ENCODE peak calls at places on chromosome 14, in four cellular contexts. K is GM12878, L is HepG2, Q is K562. N is an unnamed sample.

GRCh38 chr14:100640481-100641273 is 53.5 kb upstream of the BEGAIN start:
- DNase-seq in K (peak; percentile 37), L (no peak), Q (no peak), N (no peak)

GRCh38 chr14:89277229-89277628 is 139.8 kb downstream of the FOXN3 start:
- DNase-seq in L (no peak), K (no peak), Q (no peak), N (no peak)

GRCh38 chr14:63993992-63994391 is 141.2 kb downstream of the SYNE2 start:
- DNase-seq in L (no peak), K (no peak), Q (no peak), N (no peak)

GRCh38 chr14:79090781-79091180 is 920.6 kb downstream of the NRXN3 start:
- DNase-seq in K (no peak), L (no peak), Q (no peak), N (no peak)

GRCh38 chr14:44589180-44589579 is 82.1 kb upstream of the FSCB start:
- DNase-seq in K (no peak), L (no peak), Q (no peak), N (no peak)

GRCh38 chr14:70972107-70972976 is 65.1 kb downstream of the PCNX1 start:
- DNase-seq in L (peak; percentile 67), Q (peak; percentile 32), K (peak; percentile 44), N (peak; percentile 63)

GRCh38 chr14:105060751-105061427 is 4.3 kb downstream of the GPR132 start:
- DNase-seq in Q (no peak), L (no peak), K (no peak), N (no peak)

GRCh38 chr14:35789651-35790050 is 19.4 kb downstream of the RALGAPA1 start:
- DNase-seq in L (no peak), K (no peak), Q (no peak), N (no peak)

GRCh38 chr14:46988312-46988711 is 336.7 kb upstream of the RPL10L start:
- DNase-seq in K (no peak), Q (no peak), L (no peak), N (no peak)

GRCh38 chr14:64502476-64503183 is 1.0 kb downstream of the ZBTB25 start:
- DNase-seq in L (no peak), K (no peak), Q (no peak), N (no peak)

GRCh38 chr14:38646391-38646790 is 390.5 kb upstream of the CLEC14A start:
- DNase-seq in K (no peak), Q (no peak), L (no peak), N (no peak)

GRCh38 chr14:26204954-26205479 is 392.8 kb downstream of the NOVA1 start:
- DNase-seq in K (no peak), L (no peak), Q (no peak), N (no peak)

GRCh38 chr14:55482936-55483605 is 42.7 kb upstream of the TBPL2 start:
- DNase-seq in K (no peak), Q (no peak), L (no peak), N (no peak)

GRCh38 chr14:87811246-87811645 is 181.7 kb downstream of the GALC start:
- DNase-seq in Q (no peak), L (no peak), K (no peak), N (no peak)

GRCh38 chr14:44833376-44833775 is 128.4 kb downstream of the KLHL28 start:
- DNase-seq in K (no peak), L (no peak), Q (no peak), N (no peak)

GRCh38 chr14:67665886-67666285 is 8.5 kb downstream of the VTI1B start:
- DNase-seq in L (no peak), Q (no peak), K (no peak), N (no peak)

GRCh38 chr14:92693998-92694780 is 54.2 kb downstream of the LGMN start:
- DNase-seq in Q (no peak), L (peak; percentile 88), K (no peak), N (no peak)

GRCh38 chr14:68785817-68786490 is 6.9 kb downstream of the ZFP36L1 start:
- DNase-seq in Q (no peak), L (no peak), K (no peak), N (no peak)

GRCh38 chr14:98370352-98370751 is 901.6 kb downstream of the BCL11B start:
- DNase-seq in L (no peak), K (no peak), Q (no peak), N (no peak)

GRCh38 chr14:67644428-67644827 is 24.7 kb downstream of the ARG2 start:
- DNase-seq in L (no peak), Q (no peak), K (no peak), N (no peak)

GRCh38 chr14:76312821-76313220 is 63.1 kb upstream of the ESRRB start:
- DNase-seq in K (no peak), L (no peak), Q (no peak), N (no peak)

GRCh38 chr14:35985504-35986218 is 159.5 kb downstream of the BRMS1L start:
- DNase-seq in Q (no peak), L (no peak), K (peak; percentile 41), N (no peak)

GRCh38 chr14:99188721-99189120 is 83.3 kb downstream of the BCL11B start:
- DNase-seq in L (no peak), Q (peak; percentile 12), K (no peak), N (no peak)

GRCh38 chr14:74539503-74539902 is 45.9 kb downstream of the ISCA2 start:
- DNase-seq in Q (no peak), L (no peak), K (no peak), N (no peak)

GRCh38 chr14:55789442-55789841 is 209.4 kb downstream of the KTN1 start:
- DNase-seq in K (no peak), L (no peak), Q (no peak), N (no peak)

GRCh38 chr14:68962681-68963080 is 16.4 kb downstream of the ACTN1 start:
- DNase-seq in Q (no peak), K (no peak), L (no peak), N (no peak)

GRCh38 chr14:74038015-74038859 is 19.1 kb downstream of the BBOF1 start:
- DNase-seq in L (peak; percentile 67), Q (peak; percentile 28), K (no peak), N (peak; percentile 33)

GRCh38 chr14:103220134-103220981 is 97.1 kb downstream of the TNFAIP2 start:
- DNase-seq in L (no peak), K (no peak), Q (no peak), N (no peak)

GRCh38 chr14:32450919-32451675 is 122.0 kb downstream of the AKAP6 start:
- DNase-seq in K (no peak), Q (no peak), L (no peak), N (no peak)

GRCh38 chr14:90426663-90427062 is 29.8 kb downstream of the CALM1 start:
- DNase-seq in Q (no peak), L (no peak), K (no peak), N (no peak)

GRCh38 chr14:20631023-20631820 is 10.3 kb downstream of the OR6S1 start:
- DNase-seq in K (no peak), Q (peak; percentile 32), L (peak; percentile 79), N (peak; percentile 18)

GRCh38 chr14:22458737-22459136 is 130.3 kb downstream of the DAD1 start:
- DNase-seq in K (no peak), Q (no peak), L (no peak), N (no peak)
- TF ChIP-seq FOXK2 in K (no peak), Q (no peak), L (no peak), N (no peak)

DNA sequence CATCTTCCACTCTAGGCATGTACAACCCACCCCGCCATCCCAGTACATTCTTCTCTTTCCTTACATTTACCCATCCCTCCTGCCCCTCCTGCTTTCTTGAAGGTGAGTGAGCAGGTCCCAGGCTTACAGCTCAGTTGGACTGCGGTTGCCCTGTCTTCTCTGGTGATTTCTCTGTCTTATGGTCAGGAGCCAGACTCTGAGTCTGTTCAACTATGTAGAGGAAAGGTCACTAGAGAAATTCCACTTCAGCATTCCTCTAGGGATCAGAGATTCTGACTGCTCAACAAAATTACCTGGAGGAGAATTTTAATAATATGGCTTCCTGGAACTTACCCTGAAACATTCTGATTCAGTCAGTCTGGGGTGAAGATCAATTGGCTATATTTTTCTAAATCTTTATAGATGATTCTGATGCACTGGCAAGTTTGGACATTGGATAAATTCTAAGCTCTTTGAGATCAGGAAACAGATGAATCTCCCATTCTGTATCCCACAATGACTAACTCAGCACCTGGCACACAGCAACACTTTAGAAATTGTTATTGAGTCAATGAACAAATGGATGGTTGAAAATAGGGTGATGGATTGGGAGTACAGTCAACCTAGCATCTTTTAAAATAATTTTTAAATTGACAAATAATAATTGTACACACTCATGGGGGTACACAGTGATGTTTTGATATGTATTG is 128.6 kb upstream of the HIF1A start:
- DNase-seq in K (no peak), L (no peak), Q (no peak), N (no peak)
- TF ChIP-seq TARDBP in K (no peak), L (no peak), Q (no peak), N (no peak)

DNA sequence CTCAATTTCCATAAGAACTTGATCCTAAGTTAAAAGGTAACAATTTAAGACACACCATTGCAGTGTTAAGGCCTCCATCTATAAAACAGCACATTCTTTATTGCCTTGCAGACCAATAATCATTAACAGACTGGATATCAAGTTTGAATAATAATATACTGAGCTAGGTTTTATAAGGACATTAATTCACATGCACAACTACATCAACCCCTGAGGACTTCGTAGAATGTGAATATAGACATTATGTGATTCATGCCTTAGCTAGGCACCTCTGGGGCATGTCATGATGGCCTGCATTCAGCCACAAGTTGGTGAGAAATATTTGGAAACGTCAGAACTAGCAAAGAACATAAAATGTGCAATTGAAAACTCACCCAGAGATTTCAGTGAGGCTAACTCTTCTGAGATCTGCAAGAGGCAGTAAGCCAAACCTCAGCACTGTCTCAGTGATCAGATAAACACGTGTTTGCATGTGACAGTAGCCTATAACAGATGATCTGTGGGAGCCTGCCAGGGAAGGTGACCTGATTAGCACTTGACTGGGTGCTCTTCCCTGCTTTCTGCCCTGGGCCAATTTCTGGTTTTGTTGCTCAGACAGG is 492.2 kb downstream of the FLRT2 start:
- DNase-seq in L (no peak), Q (no peak), K (no peak), N (no peak)
- TF ChIP-seq FOXK2 in L (no peak), Q (no peak), K (no peak), N (no peak)

GRCh38 chr14:53285064-53285463 is 131.9 kb upstream of the DDHD1 start:
- DNase-seq in L (no peak), K (no peak), Q (no peak), N (no peak)

DNA sequence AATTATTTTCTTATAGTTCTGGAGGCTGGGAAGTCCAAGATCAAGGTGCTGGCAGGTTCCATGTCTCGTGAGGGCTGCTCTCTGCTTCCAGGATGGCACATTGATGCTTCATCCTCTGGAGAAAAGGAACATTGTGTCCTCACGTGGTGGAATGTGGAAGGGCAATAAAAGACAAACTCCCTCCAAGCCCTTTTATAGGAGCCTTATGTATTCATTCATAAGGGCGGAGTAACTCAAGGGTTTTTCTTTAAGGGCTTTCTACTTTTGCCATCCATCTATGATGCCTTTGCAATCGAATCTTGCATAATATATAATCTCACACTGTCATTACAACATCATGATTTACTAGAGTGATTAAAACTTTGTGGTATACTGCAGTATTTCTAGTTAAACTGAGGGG is 132.7 kb upstream of the DDHD1 start:
- DNase-seq in Q (no peak), L (no peak), K (no peak), N (no peak)
- TF ChIP-seq TARDBP in Q (no peak), L (no peak), K (no peak), N (no peak)

GRCh38 chr14:31083781-31084180 is 57.6 kb upstream of the STRN3 start:
- DNase-seq in L (no peak), K (no peak), Q (no peak), N (no peak)
- TF ChIP-seq FOXK2 in L (no peak), K (no peak), Q (no peak), N (no peak)